ENCODE peak calls at places on chromosomes 12 and 14, in four cellular contexts. One of them, this sample, is unnamed.
A peak's percentile ranks its signal among the peaks of the same experiment; 100 is the strongest.

GRCh38 chr14:76080009-76080408 is 71.7 kb upstream of the GPATCH2L start:
- DNase-seq in HepG2: no peak
- DNase-seq in K562: no peak
- DNase-seq in GM12878: no peak
- DNase-seq in this sample: no peak

GRCh38 chr14:33163109-33163508 is 224.4 kb downstream of the NPAS3 start:
- DNase-seq in HepG2: no peak
- DNase-seq in K562: no peak
- DNase-seq in GM12878: no peak
- DNase-seq in this sample: no peak

GRCh38 chr14:99148131-99148530 is 123.9 kb downstream of the BCL11B start:
- DNase-seq in HepG2: no peak
- DNase-seq in K562: no peak
- DNase-seq in GM12878: no peak
- DNase-seq in this sample: no peak

GRCh38 chr14:38221077-38221476 is 13.4 kb downstream of the SSTR1 start:
- DNase-seq in HepG2: no peak
- DNase-seq in K562: no peak
- DNase-seq in GM12878: no peak
- DNase-seq in this sample: no peak

GRCh38 chr14:51844482-51844881 is 15.9 kb upstream of the GNG2 start:
- DNase-seq in HepG2: no peak
- DNase-seq in K562: no peak
- DNase-seq in GM12878: peak; percentile 78
- DNase-seq in this sample: no peak

GRCh38 chr12:52054838-52055741 is 3.8 kb downstream of the NR4A1 start:
- DNase-seq in HepG2: no peak
- DNase-seq in K562: no peak
- DNase-seq in GM12878: no peak
- DNase-seq in this sample: no peak

GRCh38 chr14:90398315-90398811 is 1.5 kb downstream of the CALM1 start:
- DNase-seq in HepG2: no peak
- DNase-seq in K562: peak; percentile 43
- DNase-seq in GM12878: no peak
- DNase-seq in this sample: peak; percentile 43

GRCh38 chr12:58252914-58253313 is 311.5 kb downstream of the ATP23 start:
- DNase-seq in HepG2: no peak
- DNase-seq in K562: no peak
- DNase-seq in GM12878: no peak
- DNase-seq in this sample: no peak

GRCh38 chr12:122951406-122951805 is 14.9 kb downstream of the ABCB9 start:
- DNase-seq in HepG2: peak; percentile 38
- DNase-seq in K562: peak; percentile 43
- DNase-seq in GM12878: no peak
- DNase-seq in this sample: no peak

GRCh38 chr12:98399532-98399931 is 115.9 kb upstream of the TMPO start:
- DNase-seq in HepG2: peak; percentile 43
- DNase-seq in K562: peak; percentile 86
- DNase-seq in GM12878: no peak
- DNase-seq in this sample: peak; percentile 38

GRCh38 chr14:70920608-70921007 is 13.3 kb downstream of the PCNX1 start:
- DNase-seq in HepG2: no peak
- DNase-seq in K562: no peak
- DNase-seq in GM12878: no peak
- DNase-seq in this sample: no peak

GRCh38 chr14:81273521-81273920 is 52.8 kb upstream of the GTF2A1 start:
- DNase-seq in HepG2: no peak
- DNase-seq in K562: no peak
- DNase-seq in GM12878: no peak
- DNase-seq in this sample: no peak

GRCh38 chr12:120457133-120457532 is 10.9 kb downstream of the GATC start:
- DNase-seq in HepG2: peak; percentile 24
- DNase-seq in K562: peak; percentile 25
- DNase-seq in GM12878: no peak
- DNase-seq in this sample: peak; percentile 27

GRCh38 chr12:57654042-57654441 is 21.0 kb upstream of the B4GALNT1 start:
- DNase-seq in HepG2: no peak
- DNase-seq in K562: no peak
- DNase-seq in GM12878: no peak
- DNase-seq in this sample: no peak

GRCh38 chr12:131075611-131076010 is 121.9 kb downstream of the ADGRD1 start:
- DNase-seq in HepG2: no peak
- DNase-seq in K562: no peak
- DNase-seq in GM12878: no peak
- DNase-seq in this sample: no peak

GRCh38 chr12:99004799-99005474 is 359.8 kb downstream of the APAF1 start:
- DNase-seq in HepG2: no peak
- DNase-seq in K562: no peak
- DNase-seq in GM12878: no peak
- DNase-seq in this sample: no peak

GRCh38 chr14:39762576-39763401 is 330.6 kb upstream of the FBXO33 start:
- DNase-seq in HepG2: peak; percentile 58
- DNase-seq in K562: no peak
- DNase-seq in GM12878: peak; percentile 59
- DNase-seq in this sample: no peak

GRCh38 chr14:51157012-51157411 is 62.1 kb upstream of the TRIM9 start:
- DNase-seq in HepG2: peak; percentile 10
- DNase-seq in K562: peak; percentile 13
- DNase-seq in GM12878: no peak
- DNase-seq in this sample: peak; percentile 12

GRCh38 chr12:47226199-47226598 is 146.4 kb upstream of the AMIGO2 start:
- DNase-seq in HepG2: no peak
- DNase-seq in K562: no peak
- DNase-seq in GM12878: no peak
- DNase-seq in this sample: no peak

GRCh38 chr12:100963381-100963780 is 168.8 kb downstream of the ANO4 start:
- DNase-seq in HepG2: no peak
- DNase-seq in K562: no peak
- DNase-seq in GM12878: no peak
- DNase-seq in this sample: no peak

GRCh38 chr14:33515441-33515840 is 435.4 kb downstream of the EGLN3 start:
- DNase-seq in HepG2: no peak
- DNase-seq in K562: no peak
- DNase-seq in GM12878: no peak
- DNase-seq in this sample: no peak

GRCh38 chr12:16344269-16344668 is 3.2 kb upstream of the MGST1 start:
- DNase-seq in HepG2: peak; percentile 41
- DNase-seq in K562: no peak
- DNase-seq in GM12878: no peak
- DNase-seq in this sample: no peak

GRCh38 chr12:105092336-105092735 is 8.1 kb upstream of the ALDH1L2 start:
- DNase-seq in HepG2: no peak
- DNase-seq in K562: no peak
- DNase-seq in GM12878: no peak
- DNase-seq in this sample: no peak

GRCh38 chr14:31239673-31240072 is 32.1 kb upstream of the HECTD1 start:
- DNase-seq in HepG2: no peak
- DNase-seq in K562: peak; percentile 77
- DNase-seq in GM12878: no peak
- DNase-seq in this sample: no peak

GRCh38 chr12:46930101-46930500 is 104.3 kb upstream of the SLC38A4 start:
- DNase-seq in HepG2: no peak
- DNase-seq in K562: no peak
- DNase-seq in GM12878: no peak
- DNase-seq in this sample: no peak

GRCh38 chr14:70254476-70254961 is 65.8 kb upstream of the SLC8A3 start:
- DNase-seq in HepG2: peak; percentile 43
- DNase-seq in K562: peak; percentile 67
- DNase-seq in GM12878: no peak
- DNase-seq in this sample: peak; percentile 39

GRCh38 chr12:124390442-124391116 is 95.7 kb downstream of the RFLNA start:
- DNase-seq in HepG2: no peak
- DNase-seq in K562: no peak
- DNase-seq in GM12878: peak; percentile 23
- DNase-seq in this sample: no peak

GRCh38 chr12:125245601-125246345 is 180.5 kb downstream of the AACS start:
- DNase-seq in HepG2: no peak
- DNase-seq in K562: no peak
- DNase-seq in GM12878: no peak
- DNase-seq in this sample: no peak

GRCh38 chr12:51980809-51981127 is 26.0 kb upstream of the TAMALIN start:
- DNase-seq in HepG2: no peak
- DNase-seq in K562: no peak
- DNase-seq in GM12878: no peak
- DNase-seq in this sample: no peak

GRCh38 chr12:76450690-76451089 is 102.5 kb upstream of the BBS10 start:
- DNase-seq in HepG2: no peak
- DNase-seq in K562: peak; percentile 24
- DNase-seq in GM12878: no peak
- DNase-seq in this sample: no peak

GRCh38 chr14:100115236-100115635 is 44.2 kb downstream of the DEGS2 start:
- DNase-seq in HepG2: no peak
- DNase-seq in K562: no peak
- DNase-seq in GM12878: no peak
- DNase-seq in this sample: no peak

GRCh38 chr12:108757842-108758241 is 26.5 kb upstream of the CORO1C start:
- DNase-seq in HepG2: no peak
- DNase-seq in K562: no peak
- DNase-seq in GM12878: no peak
- DNase-seq in this sample: no peak

GRCh38 chr12:116018282-116018681 is 259.2 kb downstream of the MED13L start:
- DNase-seq in HepG2: no peak
- DNase-seq in K562: no peak
- DNase-seq in GM12878: no peak
- DNase-seq in this sample: no peak

GRCh38 chr14:40447032-40447431 is 1014.8 kb upstream of the FBXO33 start:
- DNase-seq in HepG2: no peak
- DNase-seq in K562: no peak
- DNase-seq in GM12878: no peak
- DNase-seq in this sample: no peak

GRCh38 chr12:108728820-108729611 is 2.3 kb downstream of the CORO1C start:
- DNase-seq in HepG2: no peak
- DNase-seq in K562: no peak
- DNase-seq in GM12878: no peak
- DNase-seq in this sample: no peak

GRCh38 chr14:20836668-20837338 is 34.2 kb upstream of the RNASE1 start:
- DNase-seq in HepG2: peak; percentile 63
- DNase-seq in K562: peak; percentile 36
- DNase-seq in GM12878: no peak
- DNase-seq in this sample: peak; percentile 43

GRCh38 chr12:68733661-68734071 is 12.3 kb upstream of the SLC35E3 start:
- DNase-seq in HepG2: no peak
- DNase-seq in K562: no peak
- DNase-seq in GM12878: no peak
- DNase-seq in this sample: no peak
- TF ChIP-seq FOXM1 in HepG2: no peak
- TF ChIP-seq FOXM1 in K562: no peak
- TF ChIP-seq FOXM1 in GM12878: no peak
- TF ChIP-seq FOXM1 in this sample: no peak

GRCh38 chr14:61322011-61322798 is 826 bp downstream of the PRKCH start:
- DNase-seq in HepG2: no peak
- DNase-seq in K562: no peak
- DNase-seq in GM12878: no peak
- DNase-seq in this sample: no peak

GRCh38 chr14:61323970-61324369 is 2.6 kb downstream of the PRKCH start:
- DNase-seq in HepG2: no peak
- DNase-seq in K562: no peak
- DNase-seq in GM12878: no peak
- DNase-seq in this sample: no peak

GRCh38 chr14:61320806-61321384 is 484 bp upstream of the PRKCH start:
- DNase-seq in HepG2: no peak
- DNase-seq in K562: no peak
- DNase-seq in GM12878: no peak
- DNase-seq in this sample: no peak

GRCh38 chr14:61321385-61322010 is at the start of gene PRKCH:
- DNase-seq in HepG2: peak; percentile 11
- DNase-seq in K562: peak; percentile 74
- DNase-seq in GM12878: no peak
- DNase-seq in this sample: peak; percentile 68

GRCh38 chr14:61322799-61323290 is 1.5 kb downstream of the PRKCH start:
- DNase-seq in HepG2: no peak
- DNase-seq in K562: no peak
- DNase-seq in GM12878: no peak
- DNase-seq in this sample: no peak
- TF ChIP-seq TARDBP in HepG2: no peak
- TF ChIP-seq TARDBP in K562: no peak
- TF ChIP-seq TARDBP in GM12878: no peak
- TF ChIP-seq TARDBP in this sample: no peak

GRCh38 chr14:105059917-105060565 is 5.2 kb downstream of the GPR132 start:
- DNase-seq in HepG2: no peak
- DNase-seq in K562: no peak
- DNase-seq in GM12878: no peak
- DNase-seq in this sample: no peak

GRCh38 chr14:105062048-105062433 is 3.2 kb downstream of the GPR132 start:
- DNase-seq in HepG2: no peak
- DNase-seq in K562: no peak
- DNase-seq in GM12878: no peak
- DNase-seq in this sample: no peak

GRCh38 chr14:105060751-105061427 is 4.3 kb downstream of the GPR132 start:
- DNase-seq in HepG2: no peak
- DNase-seq in K562: no peak
- DNase-seq in GM12878: no peak
- DNase-seq in this sample: no peak

GRCh38 chr14:105063041-105063440 is 2.2 kb downstream of the GPR132 start:
- DNase-seq in HepG2: no peak
- DNase-seq in K562: no peak
- DNase-seq in GM12878: no peak
- DNase-seq in this sample: no peak

GRCh38 chr14:105061428-105062047 is 3.7 kb downstream of the GPR132 start:
- DNase-seq in HepG2: no peak
- DNase-seq in K562: no peak
- DNase-seq in GM12878: no peak
- DNase-seq in this sample: no peak
- TF ChIP-seq FOXM1 in HepG2: no peak
- TF ChIP-seq FOXM1 in K562: no peak
- TF ChIP-seq FOXM1 in GM12878: no peak
- TF ChIP-seq FOXM1 in this sample: no peak

DNA sequence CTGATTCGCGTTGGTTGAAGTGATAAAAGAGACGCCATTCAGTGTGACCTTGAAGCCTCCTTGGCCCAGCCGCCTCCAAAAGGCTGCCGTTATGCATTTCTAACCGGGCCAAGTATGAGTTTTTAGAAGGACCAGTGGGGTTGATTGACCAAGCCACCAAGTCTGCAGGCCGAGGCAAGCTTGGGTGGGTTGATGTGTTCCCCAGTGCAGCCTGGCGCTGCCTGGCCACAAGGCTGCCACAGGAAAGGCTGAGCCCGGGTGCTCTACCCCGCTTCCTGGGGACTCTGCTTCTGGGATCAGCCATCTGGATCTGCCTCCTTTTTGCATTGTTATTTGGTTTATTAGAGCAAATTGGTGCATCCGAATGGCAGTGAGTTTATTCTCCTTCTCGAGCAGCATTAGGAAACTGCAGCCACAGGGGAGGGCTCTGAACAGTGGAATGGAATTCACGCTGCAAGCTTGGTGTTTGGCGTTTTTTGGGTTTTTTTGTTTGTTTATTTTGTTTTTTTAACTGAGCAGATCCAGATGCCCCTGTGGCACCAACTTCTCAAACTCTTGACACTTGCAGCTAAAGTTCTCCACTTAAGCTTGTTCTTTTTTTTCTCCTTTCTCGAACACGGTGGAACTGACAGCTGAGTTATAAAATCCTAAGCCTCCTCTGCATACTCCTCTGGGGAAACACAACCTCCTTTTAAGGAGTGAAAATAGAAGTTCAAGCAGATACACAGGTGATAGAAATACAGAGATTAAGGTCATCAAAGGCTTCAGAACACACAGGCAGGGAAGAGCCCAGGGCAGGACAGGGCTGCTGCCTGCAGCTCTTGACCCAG is 145.4 kb upstream of the FKBP4 start:
- DNase-seq in HepG2: no peak
- DNase-seq in K562: no peak
- DNase-seq in GM12878: no peak
- DNase-seq in this sample: no peak
- TF ChIP-seq TARDBP in HepG2: no peak
- TF ChIP-seq TARDBP in K562: no peak
- TF ChIP-seq TARDBP in GM12878: no peak
- TF ChIP-seq TARDBP in this sample: no peak